ENCODE peak calls at places on chromosomes 6 and 20, in nine cellular contexts. One of them, this sample, is unnamed.
A peak's percentile ranks its signal among the peaks of the same experiment; 100 is the strongest.

GRCh38 chr6:106098383-106099234 is 12.5 kb downstream of the PRDM1 start:
- DNase-seq in heart right ventricle: no peak
- DNase-seq in CD8-positive, alpha-beta memory T cell: peak; percentile 68
- DNase-seq in naive B cell: no peak
- DNase-seq in heart left ventricle: peak; percentile 34
- DNase-seq in GM04504: no peak
- DNase-seq in HEK293T: no peak
- DNase-seq in CD4-positive, alpha-beta T cell: peak; percentile 54
- DNase-seq in ovary: no peak
- DNase-seq in this sample: peak; percentile 62

GRCh38 chr20:57006411-57007170 is 259.9 kb downstream of the BMP7 start:
- DNase-seq in CD4-positive, alpha-beta T cell: no peak
- DNase-seq in naive B cell: no peak
- DNase-seq in CD8-positive, alpha-beta memory T cell: no peak
- DNase-seq in heart right ventricle: no peak
- DNase-seq in HEK293T: no peak
- DNase-seq in heart left ventricle: no peak
- DNase-seq in GM04504: peak; percentile 45
- DNase-seq in ovary: no peak
- DNase-seq in this sample: no peak

GRCh38 chr6:158630944-158631616 is 13.5 kb downstream of the DYNLT1 start:
- DNase-seq in CD8-positive, alpha-beta memory T cell: no peak
- DNase-seq in heart right ventricle: peak; percentile 69
- DNase-seq in naive B cell: no peak
- DNase-seq in CD4-positive, alpha-beta T cell: no peak
- DNase-seq in HEK293T: no peak
- DNase-seq in ovary: peak; percentile 50
- DNase-seq in heart left ventricle: no peak
- DNase-seq in GM04504: no peak
- DNase-seq in this sample: no peak

GRCh38 chr20:11111191-11111590 is 437.4 kb upstream of the JAG1 start:
- DNase-seq in HEK293T: no peak
- DNase-seq in CD4-positive, alpha-beta T cell: no peak
- DNase-seq in ovary: no peak
- DNase-seq in GM04504: no peak
- DNase-seq in CD8-positive, alpha-beta memory T cell: no peak
- DNase-seq in heart left ventricle: no peak
- DNase-seq in naive B cell: no peak
- DNase-seq in heart right ventricle: no peak
- DNase-seq in this sample: no peak

GRCh38 chr6:37303091-37303620 is 45.2 kb upstream of the TMEM217 start:
- DNase-seq in ovary: no peak
- DNase-seq in HEK293T: no peak
- DNase-seq in heart left ventricle: no peak
- DNase-seq in GM04504: no peak
- DNase-seq in heart right ventricle: no peak
- DNase-seq in CD8-positive, alpha-beta memory T cell: no peak
- DNase-seq in CD4-positive, alpha-beta T cell: no peak
- DNase-seq in naive B cell: no peak
- DNase-seq in this sample: no peak

GRCh38 chr20:17969884-17970409 is 1.1 kb downstream of the MGME1 start:
- DNase-seq in ovary: no peak
- DNase-seq in CD8-positive, alpha-beta memory T cell: peak; percentile 21
- DNase-seq in GM04504: no peak
- DNase-seq in HEK293T: no peak
- DNase-seq in heart left ventricle: peak; percentile 26
- DNase-seq in CD4-positive, alpha-beta T cell: no peak
- DNase-seq in naive B cell: peak; percentile 77
- DNase-seq in heart right ventricle: no peak
- DNase-seq in this sample: peak; percentile 48

GRCh38 chr6:12420626-12421025 is 130.5 kb downstream of the EDN1 start:
- DNase-seq in HEK293T: no peak
- DNase-seq in ovary: no peak
- DNase-seq in CD8-positive, alpha-beta memory T cell: no peak
- DNase-seq in GM04504: no peak
- DNase-seq in heart left ventricle: no peak
- DNase-seq in CD4-positive, alpha-beta T cell: no peak
- DNase-seq in heart right ventricle: no peak
- DNase-seq in naive B cell: no peak
- DNase-seq in this sample: no peak

GRCh38 chr6:69813508-69813907 is 16.7 kb upstream of the LMBRD1 start:
- DNase-seq in heart right ventricle: no peak
- DNase-seq in HEK293T: no peak
- DNase-seq in CD4-positive, alpha-beta T cell: no peak
- DNase-seq in GM04504: no peak
- DNase-seq in naive B cell: peak; percentile 28
- DNase-seq in CD8-positive, alpha-beta memory T cell: peak; percentile 14
- DNase-seq in heart left ventricle: no peak
- DNase-seq in ovary: no peak
- DNase-seq in this sample: no peak

This sample was measured in ureter.